ENCODE peak calls at places on chromosomes 4 and X, in six cellular contexts. Y, C, R, F, J and S are unnamed samples. For H3K27me3, the result is how much of the 10 kb centered on the place peaks cover.

GRCh38 chr4:85127653-85128052 is 161.2 kb upstream of the WDFY3 start:
- DNase-seq in F (peak), C (no peak), Y (no peak), R (peak), J (peak), S (peak)

GRCh38 chrX:133249659-133250058 is 31.5 kb upstream of the TFDP3 start:
- DNase-seq in J (no peak), C (no peak), F (no peak), Y (no peak), R (peak), S (no peak)

GRCh38 chr4:54228563-54229501 is at the start of gene PDGFRA:
- DNase-seq in F (no peak), Y (no peak), R (peak), J (no peak), C (no peak), S (peak)

GRCh38 chrX:110145305-110145704 is 142.4 kb downstream of the TMEM164 start:
- DNase-seq in F (no peak), R (no peak), Y (no peak), C (no peak), J (no peak), S (no peak)

GRCh38 chr4:75344915-75345314 is 169.3 kb downstream of the RCHY1 start:
- DNase-seq in C (no peak), F (no peak), Y (no peak), J (no peak), R (peak), S (no peak)

GRCh38 chrX:103626855-103627254 is 1.9 kb upstream of the TCEAL1 start:
- DNase-seq in Y (no peak), F (no peak), J (no peak), R (no peak), C (no peak), S (no peak)

GRCh38 chr4:122873752-122874151 is 47.1 kb downstream of the FGF2 start:
- DNase-seq in R (peak), Y (peak), J (no peak), F (no peak), C (no peak), S (no peak)

GRCh38 chr4:128776794-128777216 is 32.7 kb upstream of the JADE1 start:
- DNase-seq in C (peak), F (no peak), R (peak), Y (peak), J (no peak), S (no peak)

GRCh38 chrX:79159800-79160199 is 15.3 kb downstream of the GPR174 start:
- DNase-seq in R (no peak), J (no peak), Y (no peak), F (no peak), C (no peak), S (no peak)

GRCh38 chr4:85866508-85866907 is 391.6 kb downstream of the ARHGAP24 start:
- DNase-seq in F (no peak), J (no peak), C (no peak), R (peak), Y (no peak), S (no peak)

GRCh38 chrX:106897259-106897658 is 5.9 kb downstream of the RIPPLY1 start:
- DNase-seq in F (peak), J (no peak), R (no peak), C (no peak), Y (no peak), S (no peak)

GRCh38 chr4:55608591-55608990 is 16.5 kb upstream of the PDCL2 start:
- DNase-seq in R (no peak), Y (no peak), J (no peak), C (no peak), F (no peak), S (no peak)

GRCh38 chr4:61064636-61065035 is 135.5 kb upstream of the ADGRL3 start:
- DNase-seq in F (peak), Y (no peak), R (no peak), C (no peak), J (no peak), S (no peak)

GRCh38 chrX:152259150-152259549 is 120.8 kb upstream of the MAGEA10 start:
- DNase-seq in F (no peak), C (no peak), R (no peak), J (no peak), Y (no peak), S (no peak)

GRCh38 chr4:4260185-4260751 is 12.2 kb upstream of the TMEM128 start:
- DNase-seq in C (no peak), J (peak), Y (no peak), R (peak), F (no peak), S (peak)

GRCh38 chrX:74540635-74541249 is 73.7 kb downstream of the RLIM start:
- DNase-seq in Y (no peak), F (no peak), C (no peak), J (no peak), R (peak), S (no peak)

GRCh38 chrX:64205441-64205734 is at the start of gene AMER1:
- DNase-seq in C (no peak), Y (no peak), R (peak), F (no peak), J (no peak), S (no peak)

GRCh38 chrX:4787971-4788370 is 1074.5 kb upstream of the PRKX start:
- DNase-seq in J (no peak), Y (no peak), C (no peak), F (no peak), R (no peak), S (no peak)

GRCh38 chr4:54254915-54255246 is 25.8 kb downstream of the PDGFRA start:
- DNase-seq in R (peak), J (no peak), C (no peak), F (no peak), Y (no peak), S (no peak)

GRCh38 chrX:129957241-129958099 is 25.0 kb upstream of the BCORL1 start:
- DNase-seq in R (peak), C (peak), Y (no peak), F (peak), J (peak), S (peak)
- H3K4me3 ChIP-seq in R (peak), C (peak), Y (peak), F (peak), J (peak), S (peak)

DNA sequence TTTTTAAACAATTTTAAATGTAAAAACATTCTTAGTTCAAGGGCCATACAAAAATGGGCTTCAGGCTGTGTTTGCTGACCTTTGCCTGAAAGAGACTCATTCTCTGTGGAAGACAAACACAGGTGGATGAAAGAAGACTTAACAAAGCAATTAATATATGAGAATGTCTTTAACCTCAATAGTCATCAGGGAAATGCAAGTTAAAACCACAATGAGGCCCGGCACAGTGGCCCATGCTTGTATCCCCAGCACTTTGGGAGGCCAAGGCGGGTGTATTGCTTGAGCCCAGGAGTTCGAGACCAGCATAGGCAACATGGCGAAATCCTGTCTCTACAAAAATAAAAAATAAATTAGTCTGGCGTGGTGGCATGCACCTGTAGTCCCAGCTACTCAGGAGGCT is 7.1 kb upstream of the SMARCA1 start:
- DNase-seq in C (no peak), R (no peak), J (no peak), Y (no peak), F (no peak), S (no peak)
- H3K27me3 ChIP-seq in C (under half), R (under half), J (under half), Y (under half), F (under half), S (under half)

DNA sequence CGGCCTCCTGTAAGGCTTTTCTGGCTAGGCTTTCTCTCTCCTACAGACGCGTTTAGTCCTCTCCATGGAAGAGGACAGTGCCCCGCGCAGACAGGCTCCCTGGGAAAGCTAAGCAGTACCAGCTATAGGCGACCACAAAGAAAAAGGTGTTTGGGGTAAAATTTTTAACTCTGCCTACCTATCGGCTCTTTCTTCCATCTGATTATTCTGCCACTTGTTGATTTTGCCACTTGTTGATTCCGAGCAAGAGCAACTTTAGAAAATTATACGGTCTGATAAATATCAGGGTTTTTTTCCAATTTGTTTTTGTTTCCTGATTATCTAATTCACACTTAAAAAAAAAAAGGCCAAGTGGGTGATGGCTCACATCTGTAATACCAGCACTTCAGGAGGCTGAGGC is 1600.5 kb upstream of the TENM3 start:
- DNase-seq in F (no peak), C (no peak), R (no peak), J (no peak), Y (no peak), S (no peak)
- H3K4me3 ChIP-seq in F (no peak), C (no peak), R (no peak), J (no peak), Y (no peak), S (no peak)

GRCh38 chrX:11791090-11791489 is 33.1 kb downstream of the MSL3 start:
- DNase-seq in F (no peak), Y (no peak), C (no peak), R (no peak), J (no peak), S (no peak)

GRCh38 chrX:11786862-11787261 is 28.8 kb downstream of the MSL3 start:
- DNase-seq in C (no peak), J (no peak), Y (no peak), R (peak), F (no peak), S (no peak)

GRCh38 chrX:11784543-11784942 is 26.5 kb downstream of the MSL3 start:
- DNase-seq in J (no peak), Y (no peak), R (no peak), C (no peak), F (no peak), S (no peak)

GRCh38 chrX:11789809-11790208 is 31.8 kb downstream of the MSL3 start:
- DNase-seq in Y (no peak), J (peak), F (no peak), C (no peak), R (no peak), S (no peak)

GRCh38 chrX:11787564-11787963 is 29.5 kb downstream of the MSL3 start:
- DNase-seq in Y (peak), F (peak), J (peak), C (peak), R (peak), S (peak)
- H3K27me3 ChIP-seq in Y (under half), F (under half), J (under half), C (under half), R (under half), S (under half)

DNA sequence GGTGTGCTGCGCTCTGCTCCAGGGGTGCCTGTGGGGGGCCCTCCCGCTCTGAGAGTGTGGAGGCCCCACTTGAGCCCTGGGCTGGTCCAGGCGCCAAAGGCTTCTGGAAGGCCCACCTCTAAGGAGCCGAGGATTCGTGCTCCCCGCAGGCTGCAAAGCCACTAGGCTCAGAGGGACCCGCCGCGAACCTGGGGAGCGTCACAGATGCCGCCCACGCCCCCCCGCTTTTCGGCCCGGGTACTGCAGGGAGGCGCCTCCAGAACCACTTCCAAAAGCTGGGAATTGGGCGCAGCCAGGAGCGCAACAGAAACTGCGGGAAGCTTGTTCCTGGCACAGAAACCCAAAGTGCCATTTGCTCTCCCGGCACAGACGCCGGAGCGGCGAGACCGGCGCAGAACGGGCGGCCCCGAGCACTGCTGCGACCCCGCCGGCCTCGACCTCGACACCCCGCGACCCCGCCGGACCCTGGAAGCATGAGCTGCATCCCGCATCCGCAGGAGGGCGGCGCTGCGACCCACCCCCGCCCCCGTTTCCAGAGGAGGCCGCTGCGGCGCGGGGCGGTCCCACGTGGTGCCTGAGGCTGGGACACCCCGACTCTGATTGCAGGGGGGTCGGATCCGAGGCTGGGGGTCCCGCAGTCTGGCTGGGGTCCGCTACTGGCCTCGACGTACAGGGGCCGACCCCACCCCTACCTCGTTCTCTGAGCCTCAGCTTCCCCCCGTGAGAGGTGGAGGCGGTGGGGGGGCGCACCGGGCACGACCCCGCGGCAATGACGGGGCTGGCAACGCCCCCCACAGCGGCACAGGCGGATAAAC is 30.8 kb downstream of the CPLX1 start:
- DNase-seq in R (peak), Y (no peak), F (peak), C (peak), J (no peak), S (peak)
- H3K4me3 ChIP-seq in R (peak), Y (no peak), F (no peak), C (peak), J (no peak), S (peak)

GRCh38 chr4:26099967-26100366 is 185.9 kb downstream of the SMIM20 start:
- DNase-seq in Y (no peak), F (no peak), C (no peak), J (no peak), R (no peak), S (no peak)
- H3K27me3 ChIP-seq in Y (under half), F (under half), C (under half), J (under half), R (under half), S (under half)

GRCh38 chrX:16807548-16807947 is 21.3 kb downstream of the TXLNG start:
- DNase-seq in Y (no peak), J (no peak), F (no peak), R (peak), C (no peak), S (peak)

GRCh38 chrX:16804923-16805464 is 18.7 kb downstream of the TXLNG start:
- DNase-seq in J (no peak), R (no peak), F (no peak), Y (no peak), C (no peak), S (no peak)

DNA sequence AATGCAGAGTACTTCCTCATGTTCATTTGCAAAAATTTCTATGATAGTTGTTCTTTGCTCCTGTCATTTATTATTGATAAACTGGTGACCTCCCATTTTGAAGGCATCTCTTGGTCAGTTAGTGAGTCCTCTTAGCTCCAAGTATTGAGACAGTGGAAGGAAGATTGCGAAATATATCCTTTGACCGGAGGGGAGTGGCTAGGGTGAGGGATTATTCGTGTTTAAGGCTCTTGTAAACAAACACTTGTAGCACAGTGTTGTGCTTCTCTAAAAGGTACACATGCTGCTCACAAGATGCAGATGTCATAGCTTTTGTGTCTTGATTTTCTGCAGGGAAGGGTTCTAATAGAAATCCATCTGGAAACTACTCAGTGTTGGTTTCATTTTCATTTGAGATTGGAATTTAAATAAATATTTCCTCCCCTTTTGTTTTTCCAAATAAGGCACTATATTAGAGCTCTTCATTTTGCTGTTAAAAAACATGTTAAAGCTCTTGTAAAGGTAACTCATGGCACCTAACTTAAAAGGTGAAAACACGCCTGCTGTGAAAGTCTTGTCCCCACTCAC is 21.8 kb downstream of the TXLNG start:
- DNase-seq in C (no peak), R (peak), Y (no peak), F (no peak), J (no peak), S (peak)
- H3K4me3 ChIP-seq in C (peak), R (peak), Y (no peak), F (no peak), J (no peak), S (no peak)

DNA sequence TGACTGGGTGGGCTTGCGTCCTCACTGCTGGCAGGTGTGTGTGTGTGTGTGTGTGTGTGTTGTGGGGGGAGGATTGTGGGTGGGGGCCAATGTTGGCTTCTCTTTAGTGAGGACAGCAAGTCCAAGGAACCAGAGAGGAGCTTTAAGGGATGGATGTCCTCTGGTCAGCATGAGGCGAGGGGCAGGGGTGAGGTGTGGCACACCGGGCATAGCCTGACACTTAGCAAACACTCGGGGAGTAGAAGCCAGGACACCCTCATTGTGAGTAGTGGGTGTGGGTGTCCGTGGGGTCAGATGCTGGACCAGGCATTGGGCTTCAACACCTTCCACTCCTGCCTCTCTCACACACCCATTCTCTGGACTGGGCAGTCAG is 2.8 kb downstream of the SORCS2 start:
- DNase-seq in C (peak), F (no peak), J (no peak), Y (no peak), R (no peak), S (peak)
- H3K27me3 ChIP-seq in C (under half), F (under half), J (under half), Y (under half), R (under half), S (under half)